ENCODE peak calls at places on chromosomes 6 and 20, in seven cellular contexts. E is OCI-LY7, N is adrenal gland, A is transverse colon, Y is HCT116, G is cardiac muscle cell, Z is stomach. H is an unnamed sample. For H3K4me1, the result is how much of the 10 kb centered on the place peaks cover.

GRCh38 chr6:4577406-4577805 is 198.8 kb upstream of the CDYL start:
- DNase-seq in E (no peak), N (no peak), A (no peak), Y (no peak), G (peak), Z (peak), H (no peak)

GRCh38 chr6:10478187-10479040 is 42.7 kb upstream of the GCNT2 start:
- DNase-seq in E (peak), N (no peak), A (no peak), Y (peak), G (peak), Z (no peak), H (no peak)

GRCh38 chr6:36455486-36456027 is 12.8 kb downstream of the KCTD20 start:
- DNase-seq in E (no peak), N (no peak), A (no peak), Y (no peak), G (no peak), Z (peak), H (no peak)

GRCh38 chr6:87514831-87515230 is 42.1 kb downstream of the SLC35A1 start:
- DNase-seq in E (peak), N (no peak), A (no peak), Y (no peak), G (peak), Z (no peak), H (no peak)

GRCh38 chr20:44142416-44142815 is 44.6 kb downstream of the JPH2 start:
- DNase-seq in E (no peak), N (no peak), A (no peak), Y (no peak), G (peak), Z (no peak), H (no peak)

GRCh38 chr6:79946242-79946641 is 1.1 kb downstream of the ELOVL4 start:
- DNase-seq in E (peak), N (no peak), A (no peak), Y (no peak), G (peak), Z (no peak), H (no peak)

GRCh38 chr20:33914871-33915270 is 78.8 kb upstream of the RALY start:
- DNase-seq in E (peak), N (no peak), A (no peak), Y (peak), G (peak), Z (no peak), H (no peak)

GRCh38 chr20:25054995-25055629 is 2.8 kb downstream of the ACSS1 start:
- DNase-seq in E (no peak), N (peak), A (peak), Y (no peak), G (peak), Z (peak), H (no peak)

GRCh38 chr6:27604986-27605385 is 132.1 kb upstream of the ZNF184 start:
- DNase-seq in E (no peak), N (no peak), A (no peak), Y (no peak), G (peak), Z (no peak), H (no peak)

GRCh38 chr20:35088231-35088794 is 4.3 kb downstream of the TRPC4AP start:
- DNase-seq in E (no peak), N (no peak), A (no peak), Y (no peak), G (peak), Z (no peak), H (no peak)

GRCh38 chr20:9163995-9164394 is 95.1 kb downstream of the PLCB4 start:
- DNase-seq in E (no peak), N (no peak), A (no peak), Y (no peak), G (no peak), Z (no peak), H (no peak)

GRCh38 chr6:166361080-166361429 is 18.7 kb upstream of the SFT2D1 start:
- DNase-seq in E (no peak), N (peak), A (no peak), Y (no peak), G (peak), Z (no peak), H (no peak)

GRCh38 chr20:38514947-38515346 is 42.3 kb downstream of the RALGAPB start:
- DNase-seq in E (no peak), N (no peak), A (no peak), Y (no peak), G (no peak), Z (no peak), H (no peak)

GRCh38 chr20:53394433-53394832 is 199.2 kb downstream of the ZNF217 start:
- DNase-seq in E (no peak), N (no peak), A (no peak), Y (no peak), G (no peak), Z (no peak), H (no peak)

GRCh38 chr6:1312444-1313363 is 806 bp downstream of the FOXQ1 start:
- DNase-seq in E (no peak), N (no peak), A (no peak), Y (no peak), G (no peak), Z (no peak), H (no peak)

GRCh38 chr6:143556529-143556928 is 45.0 kb upstream of the FUCA2 start:
- DNase-seq in E (no peak), N (no peak), A (no peak), Y (no peak), G (peak), Z (no peak), H (no peak)

GRCh38 chr6:139019722-139020121 is 8.8 kb upstream of the ABRACL start:
- DNase-seq in E (no peak), N (no peak), A (no peak), Y (no peak), G (no peak), Z (no peak), H (no peak)

GRCh38 chr6:30882764-30883475 is 1.4 kb upstream of the DDR1 start:
- DNase-seq in E (peak), N (peak), A (peak), Y (peak), G (no peak), Z (peak), H (no peak)

GRCh38 chr20:10549511-10549910 is 114.4 kb downstream of the SLX4IP start:
- DNase-seq in E (no peak), N (no peak), A (no peak), Y (no peak), G (no peak), Z (peak), H (no peak)

GRCh38 chr6:33708516-33709204 is 2.8 kb downstream of the UQCC2 start:
- DNase-seq in E (no peak), N (no peak), A (no peak), Y (no peak), G (no peak), Z (no peak), H (no peak)

GRCh38 chr6:122578961-122579360 is 31.2 kb upstream of the PKIB start:
- DNase-seq in E (no peak), N (no peak), A (no peak), Y (no peak), G (no peak), Z (no peak), H (no peak)

GRCh38 chr6:122576888-122577287 is 33.3 kb upstream of the PKIB start:
- DNase-seq in E (no peak), N (no peak), A (no peak), Y (no peak), G (no peak), Z (no peak), H (no peak)

GRCh38 chr6:122580731-122581130 is 29.5 kb upstream of the PKIB start:
- DNase-seq in E (no peak), N (no peak), A (no peak), Y (peak), G (no peak), Z (no peak), H (no peak)
- TF ChIP-seq CTCF in E (peak), N (no peak), A (no peak), Y (peak), G (no peak), Z (no peak), H (no peak)

GRCh38 chr20:40424695-40425094 is 264.3 kb downstream of the MAFB start:
- DNase-seq in E (no peak), N (no peak), A (no peak), Y (no peak), G (no peak), Z (no peak), H (no peak)
- H3K4me3 ChIP-seq in E (no peak), N (no peak), A (no peak), Y (no peak), G (no peak), Z (no peak), H (no peak)

DNA sequence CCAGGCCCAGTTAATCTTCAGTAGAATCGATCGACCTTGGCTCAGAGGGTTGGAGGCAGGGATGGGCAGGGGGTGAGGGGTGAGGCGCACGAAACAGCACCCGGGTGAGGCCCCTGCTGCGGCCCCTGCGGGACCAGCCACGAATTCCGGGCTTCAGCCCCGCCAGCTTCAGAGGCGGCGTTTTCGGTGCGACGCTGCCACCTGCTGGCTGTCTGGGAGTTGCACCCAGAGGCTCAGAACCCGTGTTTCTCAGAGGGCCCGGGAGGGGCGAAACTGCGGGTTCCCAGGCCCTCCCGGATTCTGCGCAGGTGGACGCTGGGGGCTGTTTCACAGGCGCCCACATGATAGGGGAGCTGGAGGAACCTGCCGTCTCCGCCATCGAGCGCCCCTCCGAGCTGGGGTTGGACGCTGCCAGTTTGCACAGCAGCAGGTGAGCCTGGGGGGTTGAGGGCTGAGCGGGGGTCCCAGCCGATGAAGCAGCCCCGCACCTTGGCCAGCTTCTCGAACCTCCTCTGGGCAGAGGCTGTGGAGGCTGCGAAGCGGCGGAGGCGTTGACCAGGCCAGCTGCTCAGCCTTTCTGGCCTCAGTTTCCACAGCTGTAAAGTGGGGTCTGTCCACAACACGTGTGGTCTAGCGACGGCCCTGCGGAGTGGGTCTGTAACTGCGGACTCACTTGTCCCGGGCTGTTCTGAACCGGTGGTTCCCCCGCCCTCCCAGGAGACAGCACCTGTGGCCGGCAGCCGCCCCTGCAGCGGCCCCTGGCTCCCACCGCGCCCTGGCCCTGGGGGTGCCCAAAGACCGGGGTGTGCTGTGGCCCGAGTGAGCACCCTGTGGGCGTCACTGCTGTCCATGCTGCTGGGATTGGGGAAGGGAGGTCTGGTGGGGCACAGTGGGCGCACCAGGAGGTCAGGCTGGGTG is 2.5 kb upstream of the BHLHE23 start:
- DNase-seq in E (peak), N (peak), A (peak), Y (peak), G (peak), Z (peak), H (peak)
- H3K4me1 ChIP-seq in E (under half), N (under half), A (under half), Y (under half), G (under half), Z (half or more), H (under half)

GRCh38 chr20:57434390-57434700 is 43.1 kb downstream of the RBM38 start:
- DNase-seq in E (peak), N (no peak), A (no peak), Y (no peak), G (no peak), Z (no peak), H (no peak)
- TF ChIP-seq CTCF in E (peak), N (no peak), A (no peak), Y (peak), G (no peak), Z (no peak), H (peak)

GRCh38 chr20:22586645-22587310 is 2.4 kb upstream of the FOXA2 start:
- DNase-seq in E (no peak), N (peak), A (peak), Y (no peak), G (peak), Z (peak), H (no peak)
- H3K4me3 ChIP-seq in E (no peak), N (no peak), A (peak), Y (no peak), G (no peak), Z (peak), H (no peak)

GRCh38 chr6:37512400-37512958 is 12.8 kb upstream of the CCDC167 start:
- DNase-seq in E (no peak), N (no peak), A (no peak), Y (no peak), G (no peak), Z (no peak), H (no peak)

GRCh38 chr6:37514377-37514776 is 14.7 kb upstream of the CCDC167 start:
- DNase-seq in E (no peak), N (no peak), A (no peak), Y (no peak), G (no peak), Z (no peak), H (no peak)

GRCh38 chr6:37513155-37513554 is 13.5 kb upstream of the CCDC167 start:
- DNase-seq in E (no peak), N (no peak), A (no peak), Y (no peak), G (no peak), Z (no peak), H (no peak)

GRCh38 chr6:37514840-37515239 is 15.1 kb upstream of the CCDC167 start:
- DNase-seq in E (no peak), N (no peak), A (no peak), Y (no peak), G (no peak), Z (no peak), H (no peak)

DNA sequence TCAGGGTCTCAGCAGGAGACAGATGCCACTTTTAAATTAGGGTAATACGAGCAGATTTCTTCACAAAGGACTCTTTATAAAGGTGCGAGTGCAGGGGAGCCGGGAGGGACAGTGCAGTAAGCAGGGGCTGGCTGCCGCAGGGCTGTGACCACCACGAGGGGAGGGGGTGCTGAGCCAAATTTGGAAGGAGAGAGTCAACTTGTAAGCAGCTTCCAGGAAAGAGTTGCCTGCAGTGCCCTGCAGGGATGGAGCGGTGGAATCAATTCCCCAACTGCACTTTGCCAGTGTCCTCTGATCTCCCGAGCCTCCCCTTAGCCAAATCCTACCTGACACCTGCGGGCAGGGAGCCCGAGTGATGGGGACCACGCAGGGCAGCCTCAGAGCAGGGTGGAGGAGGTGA is 13.9 kb upstream of the CCDC167 start:
- DNase-seq in E (no peak), N (no peak), A (no peak), Y (no peak), G (no peak), Z (no peak), H (no peak)
- H3K4me1 ChIP-seq in E (under half), N (under half), A (under half), Y (under half), G (under half), Z (under half), H (under half)

DNA sequence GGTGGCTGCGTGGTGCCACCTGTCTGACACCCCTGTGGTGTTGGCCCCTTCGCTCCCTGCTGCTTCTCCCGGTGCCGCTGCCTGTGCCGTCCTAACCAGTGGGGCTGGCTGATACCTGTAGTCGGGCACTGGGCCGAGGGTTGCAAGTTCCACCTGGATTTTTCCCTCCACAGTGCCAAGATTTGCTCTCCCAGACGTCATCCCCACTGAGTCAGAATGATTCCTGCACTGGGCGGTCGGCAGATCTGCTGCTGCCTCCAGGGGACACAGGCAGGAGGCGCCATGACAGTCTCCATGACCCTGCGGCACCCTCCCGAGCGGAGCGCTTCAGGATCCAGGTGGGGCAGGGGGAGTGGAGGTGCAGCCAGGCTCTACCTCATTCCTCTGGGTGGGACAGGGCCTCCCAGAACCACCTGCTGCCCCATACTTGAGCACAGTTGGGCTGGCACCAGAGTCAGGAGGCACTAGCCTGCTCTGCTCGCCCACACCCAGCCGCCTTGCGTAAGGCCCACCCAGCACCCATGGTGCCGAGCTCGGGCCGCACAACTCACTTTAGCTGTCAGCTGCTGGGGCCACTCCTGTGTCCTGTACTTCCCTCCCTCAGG is 60.2 kb downstream of the TCP11 start:
- DNase-seq in E (no peak), N (no peak), A (peak), Y (no peak), G (no peak), Z (no peak), H (peak)
- TF ChIP-seq CTCF in E (no peak), N (no peak), A (no peak), Y (no peak), G (no peak), Z (no peak), H (no peak)

GRCh38 chr6:101178748-101179147 is 214.8 kb upstream of the GRIK2 start:
- DNase-seq in E (no peak), N (no peak), A (no peak), Y (no peak), G (peak), Z (no peak), H (no peak)
- H3K4me3 ChIP-seq in E (no peak), N (no peak), A (no peak), Y (no peak), G (no peak), Z (no peak), H (no peak)